ENCODE peak calls at places on chromosomes 1 and 21, in seven cellular contexts. One of them, this sample, is unnamed.

GRCh38 chr1:31866450-31866801 is 50.6 kb upstream of the SPOCD1 start:
- DNase-seq in smooth muscle cell of the brain vasculature: no peak
- DNase-seq in AG20443: no peak
- DNase-seq in activated naive CD4-positive, alpha-beta T cell: no peak
- DNase-seq in HEK293T: no peak
- DNase-seq in hepatic stellate cell: no peak
- DNase-seq in stimulated activated CD4-positive, alpha-beta T cell treated with anti-CD3 and anti-CD28 coated beads, Interleukin-4, amount 100 ng/mL, for 24 hours: no peak
- DNase-seq in this sample: no peak

GRCh38 chr1:225921734-225922709 is 2.0 kb downstream of the PYCR2 start:
- DNase-seq in smooth muscle cell of the brain vasculature: no peak
- DNase-seq in AG20443: no peak
- DNase-seq in activated naive CD4-positive, alpha-beta T cell: no peak
- DNase-seq in HEK293T: no peak
- DNase-seq in hepatic stellate cell: no peak
- DNase-seq in stimulated activated CD4-positive, alpha-beta T cell treated with anti-CD3 and anti-CD28 coated beads, Interleukin-4, amount 100 ng/mL, for 24 hours: no peak
- DNase-seq in this sample: no peak

GRCh38 chr1:101235696-101236545 is 898 bp upstream of the S1PR1 start:
- DNase-seq in smooth muscle cell of the brain vasculature: no peak
- DNase-seq in AG20443: peak
- DNase-seq in activated naive CD4-positive, alpha-beta T cell: peak
- DNase-seq in HEK293T: peak
- DNase-seq in hepatic stellate cell: peak
- DNase-seq in stimulated activated CD4-positive, alpha-beta T cell treated with anti-CD3 and anti-CD28 coated beads, Interleukin-4, amount 100 ng/mL, for 24 hours: peak
- DNase-seq in this sample: no peak

GRCh38 chr1:229578168-229579100 is 19.9 kb upstream of the ABCB10 start:
- DNase-seq in smooth muscle cell of the brain vasculature: no peak
- DNase-seq in AG20443: no peak
- DNase-seq in activated naive CD4-positive, alpha-beta T cell: no peak
- DNase-seq in HEK293T: no peak
- DNase-seq in hepatic stellate cell: no peak
- DNase-seq in stimulated activated CD4-positive, alpha-beta T cell treated with anti-CD3 and anti-CD28 coated beads, Interleukin-4, amount 100 ng/mL, for 24 hours: no peak
- DNase-seq in this sample: no peak

GRCh38 chr21:43836616-43837015 is 28.4 kb upstream of the AGPAT3 start:
- DNase-seq in smooth muscle cell of the brain vasculature: no peak
- DNase-seq in AG20443: no peak
- DNase-seq in activated naive CD4-positive, alpha-beta T cell: no peak
- DNase-seq in HEK293T: no peak
- DNase-seq in hepatic stellate cell: no peak
- DNase-seq in stimulated activated CD4-positive, alpha-beta T cell treated with anti-CD3 and anti-CD28 coated beads, Interleukin-4, amount 100 ng/mL, for 24 hours: no peak
- DNase-seq in this sample: no peak

GRCh38 chr1:117657031-117657430 is 51.2 kb downstream of the TENT5C start:
- DNase-seq in smooth muscle cell of the brain vasculature: no peak
- DNase-seq in AG20443: peak
- DNase-seq in activated naive CD4-positive, alpha-beta T cell: no peak
- DNase-seq in HEK293T: no peak
- DNase-seq in hepatic stellate cell: peak
- DNase-seq in stimulated activated CD4-positive, alpha-beta T cell treated with anti-CD3 and anti-CD28 coated beads, Interleukin-4, amount 100 ng/mL, for 24 hours: no peak
- DNase-seq in this sample: no peak

GRCh38 chr1:204151562-204152309 is at the start of gene ETNK2:
- DNase-seq in smooth muscle cell of the brain vasculature: no peak
- DNase-seq in AG20443: peak
- DNase-seq in activated naive CD4-positive, alpha-beta T cell: no peak
- DNase-seq in HEK293T: peak
- DNase-seq in hepatic stellate cell: peak
- DNase-seq in stimulated activated CD4-positive, alpha-beta T cell treated with anti-CD3 and anti-CD28 coated beads, Interleukin-4, amount 100 ng/mL, for 24 hours: peak
- DNase-seq in this sample: peak

GRCh38 chr1:228270032-228270431 is 62.2 kb downstream of the OBSCN start:
- DNase-seq in smooth muscle cell of the brain vasculature: no peak
- DNase-seq in AG20443: no peak
- DNase-seq in activated naive CD4-positive, alpha-beta T cell: no peak
- DNase-seq in HEK293T: no peak
- DNase-seq in hepatic stellate cell: no peak
- DNase-seq in stimulated activated CD4-positive, alpha-beta T cell treated with anti-CD3 and anti-CD28 coated beads, Interleukin-4, amount 100 ng/mL, for 24 hours: no peak
- DNase-seq in this sample: no peak

GRCh38 chr1:229183583-229183982 is 87.3 kb upstream of the RAB4A start:
- DNase-seq in smooth muscle cell of the brain vasculature: no peak
- DNase-seq in AG20443: no peak
- DNase-seq in activated naive CD4-positive, alpha-beta T cell: no peak
- DNase-seq in HEK293T: no peak
- DNase-seq in hepatic stellate cell: no peak
- DNase-seq in stimulated activated CD4-positive, alpha-beta T cell treated with anti-CD3 and anti-CD28 coated beads, Interleukin-4, amount 100 ng/mL, for 24 hours: no peak
- DNase-seq in this sample: no peak

GRCh38 chr21:46000182-46000730 is 18.7 kb downstream of the COL6A1 start:
- DNase-seq in smooth muscle cell of the brain vasculature: no peak
- DNase-seq in AG20443: no peak
- DNase-seq in activated naive CD4-positive, alpha-beta T cell: no peak
- DNase-seq in HEK293T: no peak
- DNase-seq in hepatic stellate cell: no peak
- DNase-seq in stimulated activated CD4-positive, alpha-beta T cell treated with anti-CD3 and anti-CD28 coated beads, Interleukin-4, amount 100 ng/mL, for 24 hours: no peak
- DNase-seq in this sample: no peak

GRCh38 chr1:19073311-19074186 is 117.1 kb upstream of the IFFO2 start:
- DNase-seq in smooth muscle cell of the brain vasculature: no peak
- DNase-seq in AG20443: no peak
- DNase-seq in activated naive CD4-positive, alpha-beta T cell: no peak
- DNase-seq in HEK293T: no peak
- DNase-seq in hepatic stellate cell: no peak
- DNase-seq in stimulated activated CD4-positive, alpha-beta T cell treated with anti-CD3 and anti-CD28 coated beads, Interleukin-4, amount 100 ng/mL, for 24 hours: no peak
- DNase-seq in this sample: no peak

GRCh38 chr1:244735854-244736561 is 83.1 kb downstream of the DESI2 start:
- DNase-seq in smooth muscle cell of the brain vasculature: no peak
- DNase-seq in AG20443: no peak
- DNase-seq in activated naive CD4-positive, alpha-beta T cell: no peak
- DNase-seq in HEK293T: no peak
- DNase-seq in hepatic stellate cell: no peak
- DNase-seq in stimulated activated CD4-positive, alpha-beta T cell treated with anti-CD3 and anti-CD28 coated beads, Interleukin-4, amount 100 ng/mL, for 24 hours: no peak
- DNase-seq in this sample: no peak

GRCh38 chr1:39110325-39110851 is 84.2 kb downstream of the NDUFS5 start:
- DNase-seq in smooth muscle cell of the brain vasculature: no peak
- DNase-seq in AG20443: peak
- DNase-seq in activated naive CD4-positive, alpha-beta T cell: no peak
- DNase-seq in HEK293T: no peak
- DNase-seq in hepatic stellate cell: peak
- DNase-seq in stimulated activated CD4-positive, alpha-beta T cell treated with anti-CD3 and anti-CD28 coated beads, Interleukin-4, amount 100 ng/mL, for 24 hours: no peak
- DNase-seq in this sample: no peak

GRCh38 chr1:207051615-207051943 is 571 bp upstream of the YOD1 start:
- DNase-seq in smooth muscle cell of the brain vasculature: no peak
- DNase-seq in AG20443: no peak
- DNase-seq in activated naive CD4-positive, alpha-beta T cell: no peak
- DNase-seq in HEK293T: no peak
- DNase-seq in hepatic stellate cell: no peak
- DNase-seq in stimulated activated CD4-positive, alpha-beta T cell treated with anti-CD3 and anti-CD28 coated beads, Interleukin-4, amount 100 ng/mL, for 24 hours: no peak
- DNase-seq in this sample: no peak

GRCh38 chr1:1092890-1093609 is 18.9 kb upstream of the RNF223 start:
- DNase-seq in smooth muscle cell of the brain vasculature: no peak
- DNase-seq in AG20443: peak
- DNase-seq in activated naive CD4-positive, alpha-beta T cell: no peak
- DNase-seq in HEK293T: peak
- DNase-seq in hepatic stellate cell: no peak
- DNase-seq in stimulated activated CD4-positive, alpha-beta T cell treated with anti-CD3 and anti-CD28 coated beads, Interleukin-4, amount 100 ng/mL, for 24 hours: no peak
- DNase-seq in this sample: no peak

GRCh38 chr1:9580942-9581341 is 7.8 kb upstream of the TMEM201 start:
- DNase-seq in smooth muscle cell of the brain vasculature: no peak
- DNase-seq in AG20443: no peak
- DNase-seq in activated naive CD4-positive, alpha-beta T cell: no peak
- DNase-seq in HEK293T: no peak
- DNase-seq in hepatic stellate cell: no peak
- DNase-seq in stimulated activated CD4-positive, alpha-beta T cell treated with anti-CD3 and anti-CD28 coated beads, Interleukin-4, amount 100 ng/mL, for 24 hours: no peak
- DNase-seq in this sample: no peak